ENCODE peak calls at places on chromosomes 5 and 9, in five cellular contexts. I is kidney epithelial cell; H is adrenal gland; A is Caco-2; L is CD8-positive, alpha-beta T cell. Y is an unnamed sample.

GRCh38 chr5:159133041-159133741 is 33.5 kb upstream of the EBF1 start:
- DNase-seq in I (peak; percentile 12), H (peak; percentile 39), A (peak; percentile 42), L (no peak), Y (peak; percentile 16)

GRCh38 chr5:90882448-90882847 is 323.9 kb downstream of the ADGRV1 start:
- DNase-seq in I (no peak), H (no peak), A (no peak), L (no peak), Y (no peak)

GRCh38 chr5:173916233-173916632 is 28.1 kb downstream of the CPEB4 start:
- DNase-seq in I (no peak), H (no peak), A (no peak), L (no peak), Y (no peak)

GRCh38 chr9:32500768-32501167 is 25.2 kb downstream of the RIGI start:
- DNase-seq in I (peak; percentile 54), H (no peak), A (no peak), L (no peak), Y (peak; percentile 62)

GRCh38 chr5:110034076-110034475 is 344.3 kb downstream of the MAN2A1 start:
- DNase-seq in I (no peak), H (no peak), A (no peak), L (no peak), Y (no peak)

GRCh38 chr5:18220631-18221030 is 586.4 kb downstream of the TAF11L14 start:
- DNase-seq in I (no peak), H (no peak), A (no peak), L (no peak), Y (no peak)

GRCh38 chr5:140311011-140311467 is 8.1 kb upstream of the PFDN1 start:
- DNase-seq in I (peak; percentile 80), H (peak; percentile 43), A (no peak), L (no peak), Y (peak; percentile 82)

GRCh38 chr5:34968258-34968657 is 38.9 kb downstream of the DNAJC21 start:
- DNase-seq in I (no peak), H (no peak), A (no peak), L (no peak), Y (no peak)

GRCh38 chr5:179763215-179763945 is 30.4 kb upstream of the LTC4S start:
- DNase-seq in I (peak; percentile 59), H (peak; percentile 80), A (peak; percentile 82), L (peak; percentile 59), Y (peak; percentile 49)

GRCh38 chr9:112069318-112070169 is 105.6 kb downstream of the SUSD1 start:
- DNase-seq in I (no peak), H (no peak), A (peak; percentile 49), L (no peak), Y (no peak)

GRCh38 chr5:148446591-148446990 is 62.8 kb downstream of the FBXO38 start:
- DNase-seq in I (peak; percentile 47), H (no peak), A (no peak), L (no peak), Y (peak; percentile 75)

GRCh38 chr5:157842787-157843186 is 16.2 kb downstream of the CLINT1 start:
- DNase-seq in I (no peak), H (no peak), A (no peak), L (no peak), Y (no peak)

GRCh38 chr5:122142480-122142879 is 13.1 kb downstream of the ZNF474 start:
- DNase-seq in I (peak; percentile 83), H (no peak), A (no peak), L (no peak), Y (peak; percentile 68)

GRCh38 chr5:80034559-80034958 is 589 bp upstream of the THBS4 start:
- DNase-seq in I (no peak), H (no peak), A (no peak), L (no peak), Y (no peak)

GRCh38 chr9:110835404-110835803 is 166.8 kb downstream of the MUSK start:
- DNase-seq in I (peak; percentile 63), H (no peak), A (peak; percentile 38), L (no peak), Y (peak; percentile 75)

GRCh38 chr9:5614985-5615384 is 13.9 kb upstream of the RIC1 start:
- DNase-seq in I (no peak), H (no peak), A (no peak), L (no peak), Y (no peak)

GRCh38 chr5:165624547-165624946 is 2119.1 kb downstream of the MAT2B start:
- DNase-seq in I (no peak), H (no peak), A (no peak), L (no peak), Y (no peak)

GRCh38 chr9:34380034-34380510 is 3.4 kb upstream of the MYORG start:
- DNase-seq in I (no peak), H (no peak), A (no peak), L (no peak), Y (no peak)

DNA sequence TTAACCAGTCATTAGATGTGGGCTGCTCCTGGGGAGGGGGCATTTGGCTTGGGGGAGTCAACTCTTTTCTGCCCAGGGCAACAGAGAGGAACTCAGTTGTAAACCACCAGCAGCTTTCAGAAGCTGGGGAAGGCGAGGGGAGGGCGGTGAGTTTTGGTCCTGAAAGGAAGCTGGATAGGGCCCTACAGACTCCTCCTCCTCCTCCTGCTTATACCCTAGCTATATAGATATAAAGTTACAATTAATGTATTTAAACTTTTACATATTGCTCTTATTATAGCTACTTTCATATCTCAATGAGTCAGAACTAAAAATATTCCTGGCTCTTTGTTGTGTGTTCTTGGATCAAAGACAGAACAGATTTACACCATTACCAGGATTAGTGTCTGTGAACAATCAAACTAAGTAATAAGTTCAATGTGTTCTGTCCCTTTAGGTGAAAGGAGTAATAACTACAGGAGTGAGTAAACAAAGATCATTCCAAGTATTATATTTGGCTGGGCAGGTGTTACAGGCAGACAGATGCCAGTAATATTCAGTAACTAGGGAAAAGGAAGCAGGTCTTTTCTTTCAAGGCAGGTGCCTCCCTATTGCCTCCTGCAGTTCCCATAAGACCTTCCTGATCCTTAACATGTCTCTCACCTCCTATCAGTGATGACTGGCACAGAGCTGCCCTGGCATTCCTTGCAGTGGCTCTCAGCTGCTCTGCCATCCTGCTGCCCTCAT is 20.5 kb upstream of the VPS13A start:
- DNase-seq in I (no peak), H (no peak), A (no peak), L (no peak), Y (no peak)
- TF ChIP-seq CTCF in I (no peak), H (no peak), A (no peak), L (no peak), Y (no peak)

GRCh38 chr9:81669011-81669739 is 20.2 kb downstream of the TLE1 start:
- DNase-seq in I (no peak), H (no peak), A (no peak), L (no peak), Y (no peak)

GRCh38 chr9:81661339-81661738 is 28.0 kb downstream of the TLE1 start:
- DNase-seq in I (no peak), H (no peak), A (no peak), L (no peak), Y (no peak)

GRCh38 chr9:81664638-81665513 is 24.5 kb downstream of the TLE1 start:
- DNase-seq in I (no peak), H (no peak), A (no peak), L (no peak), Y (no peak)

GRCh38 chr9:81666123-81666522 is 23.2 kb downstream of the TLE1 start:
- DNase-seq in I (no peak), H (no peak), A (no peak), L (no peak), Y (no peak)

DNA sequence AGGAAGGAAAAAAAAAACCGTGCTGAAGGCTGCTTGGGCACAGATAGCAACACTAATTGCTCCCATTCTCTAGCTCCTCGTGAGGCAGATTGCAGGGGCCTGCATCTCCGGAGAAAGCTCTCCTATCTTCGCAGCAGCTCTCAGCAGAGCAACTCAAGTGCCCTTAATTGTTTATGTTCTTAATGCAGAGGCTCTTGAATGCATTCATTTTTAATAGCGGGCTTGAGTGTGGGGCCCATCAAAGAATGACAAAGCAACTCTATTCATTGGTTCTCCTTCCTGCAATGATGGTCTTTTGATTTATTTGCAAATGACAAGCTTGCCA is 23.9 kb downstream of the TLE1 start:
- DNase-seq in I (no peak), H (no peak), A (no peak), L (no peak), Y (no peak)
- H3K4me3 ChIP-seq in I (no peak overlapping the region), H (no peak overlapping the region), A (no peak overlapping the region), L (no peak overlapping the region), Y (no peak overlapping the region)

DNA sequence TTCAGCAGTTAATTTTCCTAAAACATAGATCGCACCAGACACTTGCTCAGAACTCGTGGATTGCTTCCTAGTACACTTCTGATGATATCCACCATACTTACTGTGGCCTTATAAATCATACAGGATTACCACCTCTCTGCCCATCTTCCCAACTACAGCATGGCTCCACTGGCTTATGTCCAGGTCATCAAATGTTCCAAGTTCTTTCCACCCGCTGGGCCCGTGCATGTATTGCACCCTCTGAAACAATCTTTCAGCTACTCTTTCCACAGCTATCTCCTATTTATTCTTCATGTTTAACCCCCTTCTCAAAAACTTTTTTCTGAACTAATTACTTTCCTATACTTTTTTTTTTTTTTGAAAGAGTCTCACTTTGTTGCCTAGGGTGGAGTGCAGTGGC is 18.5 kb downstream of the FBXW2 start:
- DNase-seq in I (no peak), H (no peak), A (no peak), L (no peak), Y (no peak)
- TF ChIP-seq CTCF in I (no peak), H (no peak), A (no peak), L (no peak), Y (peak; percentile 14)

GRCh38 chr9:128656416-128657343 is at the start of gene DYNC2I2:
- DNase-seq in I (no peak), H (peak; percentile 96), A (peak; percentile 97), L (peak; percentile 96), Y (peak; percentile 19)

GRCh38 chr9:128653941-128654340 is 2.7 kb downstream of the DYNC2I2 start:
- DNase-seq in I (no peak), H (peak; percentile 77), A (no peak), L (no peak), Y (no peak)

GRCh38 chr9:128654481-128654880 is 2.2 kb downstream of the DYNC2I2 start:
- DNase-seq in I (no peak), H (no peak), A (no peak), L (no peak), Y (no peak)

GRCh38 chr9:128657796-128658195 is 1.1 kb upstream of the DYNC2I2 start:
- DNase-seq in I (no peak), H (no peak), A (no peak), L (no peak), Y (no peak)

DNA sequence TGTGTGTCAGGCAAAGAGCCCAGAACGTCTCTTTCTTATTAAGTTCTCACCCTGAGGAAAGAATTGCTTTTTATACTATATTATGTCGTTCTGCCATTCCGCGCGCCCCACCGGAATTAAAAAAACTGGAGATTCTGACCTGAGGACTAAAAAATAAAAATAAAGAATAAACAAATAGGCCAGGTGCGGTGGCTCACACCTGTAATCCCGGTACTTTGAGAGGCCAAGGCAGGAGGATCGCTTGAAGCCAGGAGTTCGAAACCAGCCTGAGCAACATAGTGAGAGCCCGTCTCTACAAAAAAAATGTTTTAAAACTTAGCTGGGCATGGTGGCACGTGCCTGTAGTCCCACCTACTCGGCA is 677 bp upstream of the DYNC2I2 start:
- DNase-seq in I (no peak), H (no peak), A (no peak), L (no peak), Y (no peak)
- H3K4me3 ChIP-seq in I (no peak overlapping the region), H (no peak overlapping the region), A (no peak overlapping the region), L (peak overlapping the region; percentile 76), Y (peak overlapping the region; percentile 80)

DNA sequence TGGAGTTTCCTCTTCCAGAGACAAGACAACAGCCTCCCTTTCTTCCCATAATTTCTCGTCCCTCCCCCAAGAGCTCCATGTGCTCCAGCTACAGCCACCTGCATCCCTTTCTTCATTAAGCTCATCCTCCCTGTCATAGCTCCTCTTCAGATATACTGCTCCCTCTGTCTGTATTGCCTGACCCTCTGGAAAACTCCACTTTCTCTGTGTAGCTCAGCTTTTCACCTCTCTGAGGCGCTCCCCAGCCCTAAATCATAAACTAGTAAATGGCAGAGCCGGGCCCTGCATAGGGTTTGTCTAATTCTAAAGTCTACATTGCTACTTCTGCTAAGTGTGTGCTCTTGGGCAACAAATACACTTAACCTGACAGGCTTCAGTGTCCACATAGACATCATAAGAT is 8.8 kb upstream of the PLIN2 start:
- DNase-seq in I (no peak), H (no peak), A (no peak), L (no peak), Y (no peak)
- TF ChIP-seq CTCF in I (no peak), H (no peak), A (no peak), L (no peak), Y (no peak)

Y was measured in epithelial cell of proximal tubule.